ENCODE peak calls at places on chromosomes 7 and 10, in nine cellular contexts. T is activated CD4-positive, alpha-beta T cell treated with anti-CD3 and anti-CD28 coated beads, Interleukin-2, amount 50 U/mL, for 48 hours; I is stimulated activated CD8-positive, alpha-beta memory T cell treated with anti-CD3 and anti-CD28 coated beads, Interleukin-7, amount 100 ng/mL, for 24 hours; V is mesothelial cell of epicardium; O is RCC 7860; S is GM13977; B is activated CD8-positive, alpha-beta memory T cell treated with anti-CD3 and anti-CD28 coated beads for 24 hours; Q is tibial artery; H is IMR-90. J is an unnamed sample.
A peak's percentile ranks its signal among the peaks of the same experiment; 100 is the strongest.

GRCh38 chr10:71394926-71395562 is 1.7 kb upstream of the CDH23 start:
- DNase-seq in T (no peak), I (no peak), V (peak; percentile 31), O (no peak), S (no peak), B (peak; percentile 40), Q (no peak), H (no peak), J (no peak)

GRCh38 chr7:87926581-87927461 is 7.2 kb upstream of the ADAM22 start:
- DNase-seq in T (no peak), I (no peak), V (no peak), O (peak; percentile 82), S (peak; percentile 26), B (no peak), Q (no peak), H (no peak), J (peak; percentile 48)

GRCh38 chr7:53015463-53015862 is 20.0 kb upstream of the POM121L12 start:
- DNase-seq in T (no peak), I (no peak), V (no peak), O (no peak), S (no peak), B (no peak), Q (no peak), H (no peak), J (no peak)

GRCh38 chr7:47557317-47557985 is 24.5 kb downstream of the TNS3 start:
- DNase-seq in T (no peak), I (no peak), V (no peak), O (no peak), S (no peak), B (no peak), Q (no peak), H (peak; percentile 57), J (no peak)

GRCh38 chr7:46747222-46747621 is 826.1 kb upstream of the IGFBP3 start:
- DNase-seq in T (no peak), I (no peak), V (no peak), O (peak; percentile 94), S (no peak), B (no peak), Q (no peak), H (no peak), J (no peak)

GRCh38 chr7:25098096-25099046 is 26.7 kb downstream of the CYCS start:
- DNase-seq in T (peak; percentile 58), I (peak; percentile 23), V (peak; percentile 44), O (peak; percentile 53), S (peak; percentile 71), B (peak; percentile 71), Q (peak; percentile 27), H (peak; percentile 75), J (peak; percentile 78)

GRCh38 chr7:2980406-2981102 is 63.1 kb downstream of the CARD11 start:
- DNase-seq in T (no peak), I (no peak), V (no peak), O (no peak), S (no peak), B (no peak), Q (peak; percentile 28), H (no peak), J (peak; percentile 52)

GRCh38 chr10:92848037-92848440 is 281 bp upstream of the EXOC6 start:
- DNase-seq in T (no peak), I (no peak), V (no peak), O (no peak), S (no peak), B (no peak), Q (no peak), H (no peak), J (no peak)

GRCh38 chr10:90857635-90858488 is at the start of gene HTR7:
- DNase-seq in T (peak; percentile 63), I (no peak), V (peak; percentile 69), O (no peak), S (peak; percentile 82), B (peak; percentile 86), Q (peak; percentile 38), H (peak; percentile 33), J (peak; percentile 78)

GRCh38 chr10:114551310-114551972 is 106.6 kb downstream of the ABLIM1 start:
- DNase-seq in T (no peak), I (no peak), V (no peak), O (no peak), S (no peak), B (no peak), Q (peak; percentile 62), H (peak; percentile 14), J (no peak)